ENCODE peak calls at places on chromosomes 12 and 14, in eight cellular contexts. U is pancreas; H is gastroesophageal sphincter; Q is sciatic nerve; A is CD8-positive, alpha-beta T cell; C is central memory CD8-positive, alpha-beta T cell; Z is HCT116; S is stimulated activated naive CD8-positive, alpha-beta T cell treated with anti-CD3 and anti-CD28 coated beads, Interleukin-15, Interleukin-2, amounts not matched to agents 100 U/mL and 50 U/mL, for 24 hours. D is an unnamed sample.

GRCh38 chr14:92340938-92341337 is 18.0 kb downstream of the SLC24A4 start:
- ATAC-seq in Z (no peak), S (peak; percentile 24), U (no peak), H (no peak), C (no peak), A (no peak), Q (no peak), D (no peak)

GRCh38 chr14:97713023-97713422 is 915.8 kb downstream of the VRK1 start:
- ATAC-seq in A (no peak), U (no peak), H (no peak), Q (no peak), Z (peak; percentile 73), C (no peak), S (peak; percentile 92), D (peak; percentile 93)

GRCh38 chr12:108985750-108986149 is 35.1 kb downstream of the SVOP start:
- ATAC-seq in U (no peak), S (no peak), Q (no peak), Z (no peak), A (no peak), H (no peak), C (no peak), D (no peak)

GRCh38 chr12:121782616-121782966 is 10.9 kb downstream of the RHOF start:
- ATAC-seq in Q (no peak), U (no peak), S (peak; percentile 1), C (no peak), A (no peak), Z (no peak), H (no peak), D (no peak)

GRCh38 chr14:105324080-105324778 is 9.7 kb downstream of the PACS2 start:
- ATAC-seq in Q (peak; percentile 32), U (peak; percentile 37), S (peak; percentile 16), Z (no peak), H (peak; percentile 62), C (no peak), A (no peak), D (no peak)

GRCh38 chr12:57456145-57456700 is 1.1 kb downstream of the INHBE start:
- ATAC-seq in C (no peak), S (peak; percentile 44), Q (no peak), H (no peak), U (no peak), A (no peak), Z (peak; percentile 62), D (peak; percentile 26)

GRCh38 chr12:98058838-98059237 is 456.6 kb upstream of the TMPO start:
- ATAC-seq in S (no peak), Z (no peak), U (no peak), Q (no peak), C (no peak), H (no peak), A (no peak), D (no peak)

GRCh38 chr14:105466491-105467248 is 8.0 kb upstream of the CRIP2 start:
- ATAC-seq in C (no peak), S (no peak), A (no peak), Z (no peak), H (no peak), Q (no peak), U (peak; percentile 24), D (no peak)

GRCh38 chr12:51923506-51924365 is 16.4 kb downstream of the ACVRL1 start:
- ATAC-seq in Z (peak; percentile 93), U (peak; percentile 75), H (peak; percentile 74), C (no peak), Q (peak; percentile 88), A (peak; percentile 82), S (peak; percentile 82), D (peak; percentile 67)

GRCh38 chr12:89319111-89319510 is 33.2 kb downstream of the DUSP6 start:
- ATAC-seq in A (no peak), C (no peak), U (peak; percentile 85), S (no peak), H (peak; percentile 72), Z (no peak), Q (peak; percentile 91), D (no peak)

GRCh38 chr12:49946086-49946485 is 4.5 kb upstream of the AQP2 start:
- ATAC-seq in Z (peak; percentile 9), H (no peak), C (no peak), Q (no peak), A (no peak), U (no peak), S (no peak), D (peak; percentile 49)

GRCh38 chr12:77751939-77752338 is 78.8 kb upstream of the NAV3 start:
- ATAC-seq in Z (no peak), U (no peak), H (no peak), Q (no peak), S (no peak), A (no peak), C (no peak), D (no peak)

D was measured in activated CD4-positive, CD25-positive, alpha-beta regulatory T cell treated with anti-CD3 and anti-CD28 coated beads, Interleukin-2, amount 50 U/mL, for 24 hours.